ENCODE peak calls at places on chromosomes 13 and 19, in four cellular contexts. One of them, this sample, is unnamed.
A peak's percentile ranks its signal among the peaks of the same experiment; 100 is the strongest.

GRCh38 chr13:28575200-28575599 is 80.3 kb upstream of the FLT1 start:
- DNase-seq in GOT3: no peak
- DNase-seq in DMS 273 treated with DMSO at 0.1 percent for 48 hours: no peak
- DNase-seq in CD4-positive, CD25-positive, alpha-beta regulatory T cell: no peak
- DNase-seq in this sample: no peak

GRCh38 chr13:77143325-77143907 is 116.5 kb upstream of the FBXL3 start:
- DNase-seq in DMS 273 treated with DMSO at 0.1 percent for 48 hours: no peak
- DNase-seq in CD4-positive, CD25-positive, alpha-beta regulatory T cell: no peak
- DNase-seq in GOT3: no peak
- DNase-seq in this sample: no peak

GRCh38 chr19:37987356-37988332 is 80.6 kb downstream of the SIPA1L3 start:
- DNase-seq in DMS 273 treated with DMSO at 0.1 percent for 48 hours: no peak
- DNase-seq in CD4-positive, CD25-positive, alpha-beta regulatory T cell: no peak
- DNase-seq in GOT3: no peak
- DNase-seq in this sample: no peak

GRCh38 chr19:17953869-17954268 is 13.0 kb upstream of the KCNN1 start:
- DNase-seq in CD4-positive, CD25-positive, alpha-beta regulatory T cell: no peak
- DNase-seq in DMS 273 treated with DMSO at 0.1 percent for 48 hours: no peak
- DNase-seq in GOT3: no peak
- DNase-seq in this sample: no peak

GRCh38 chr13:24165746-24166145 is 5.2 kb downstream of the SPATA13 start:
- DNase-seq in CD4-positive, CD25-positive, alpha-beta regulatory T cell: no peak
- DNase-seq in DMS 273 treated with DMSO at 0.1 percent for 48 hours: no peak
- DNase-seq in GOT3: no peak
- DNase-seq in this sample: no peak

GRCh38 chr19:14218615-14219330 is 12.8 kb upstream of the ADGRL1 start:
- DNase-seq in GOT3: no peak
- DNase-seq in DMS 273 treated with DMSO at 0.1 percent for 48 hours: no peak
- DNase-seq in CD4-positive, CD25-positive, alpha-beta regulatory T cell: no peak
- DNase-seq in this sample: no peak

GRCh38 chr19:3075605-3076431 is 13.5 kb upstream of the TLE5 start:
- DNase-seq in DMS 273 treated with DMSO at 0.1 percent for 48 hours: no peak
- DNase-seq in CD4-positive, CD25-positive, alpha-beta regulatory T cell: peak; percentile 73
- DNase-seq in GOT3: no peak
- DNase-seq in this sample: peak; percentile 62

GRCh38 chr19:39335168-39335567 is 675 bp downstream of the GMFG start:
- DNase-seq in CD4-positive, CD25-positive, alpha-beta regulatory T cell: peak; percentile 24
- DNase-seq in GOT3: no peak
- DNase-seq in DMS 273 treated with DMSO at 0.1 percent for 48 hours: no peak
- DNase-seq in this sample: peak; percentile 16

GRCh38 chr19:18883530-18884304 is 12.2 kb downstream of the CERS1 start:
- DNase-seq in CD4-positive, CD25-positive, alpha-beta regulatory T cell: no peak
- DNase-seq in DMS 273 treated with DMSO at 0.1 percent for 48 hours: no peak
- DNase-seq in GOT3: no peak
- DNase-seq in this sample: no peak

GRCh38 chr13:54287062-54287764 is 1258.6 kb downstream of the OLFM4 start:
- DNase-seq in GOT3: no peak
- DNase-seq in DMS 273 treated with DMSO at 0.1 percent for 48 hours: no peak
- DNase-seq in CD4-positive, CD25-positive, alpha-beta regulatory T cell: no peak
- DNase-seq in this sample: no peak

GRCh38 chr13:67100723-67101122 is 129.4 kb downstream of the PCDH9 start:
- DNase-seq in GOT3: no peak
- DNase-seq in DMS 273 treated with DMSO at 0.1 percent for 48 hours: no peak
- DNase-seq in CD4-positive, CD25-positive, alpha-beta regulatory T cell: no peak
- DNase-seq in this sample: no peak

GRCh38 chr19:37874784-37875183 is 31.6 kb downstream of the WDR87 start:
- DNase-seq in CD4-positive, CD25-positive, alpha-beta regulatory T cell: no peak
- DNase-seq in GOT3: no peak
- DNase-seq in DMS 273 treated with DMSO at 0.1 percent for 48 hours: no peak
- DNase-seq in this sample: no peak

GRCh38 chr19:3898426-3898825 is 17.9 kb downstream of the ATCAY start:
- DNase-seq in DMS 273 treated with DMSO at 0.1 percent for 48 hours: no peak
- DNase-seq in CD4-positive, CD25-positive, alpha-beta regulatory T cell: no peak
- DNase-seq in GOT3: no peak
- DNase-seq in this sample: no peak